ENCODE peak calls at places on chromosomes 2 and 18, in five cellular contexts. C is IMR-90, H is A549, F is HepG2, N is HCT116. E is an unnamed sample.

GRCh38 chr18:58013241-58014211 is 30.5 kb upstream of the NEDD4L start:
- DNase-seq in C (peak), H (peak), F (peak), N (no peak), E (no peak)

GRCh38 chr18:26756556-26756955 is 109.0 kb downstream of the AQP4 start:
- DNase-seq in C (no peak), H (no peak), F (no peak), N (no peak), E (no peak)

GRCh38 chr2:75959724-75960123 is 249.0 kb upstream of the GCFC2 start:
- DNase-seq in C (no peak), H (no peak), F (no peak), N (no peak), E (no peak)

GRCh38 chr2:3631161-3631850 is 26.7 kb upstream of the ALLC start:
- DNase-seq in C (no peak), H (no peak), F (no peak), N (no peak), E (no peak)

GRCh38 chr2:120734930-120735611 is 597 bp upstream of the GLI2 start:
- DNase-seq in C (peak), H (no peak), F (no peak), N (no peak), E (no peak)

GRCh38 chr2:221562226-221562625 is 9.9 kb downstream of the EPHA4 start:
- DNase-seq in C (no peak), H (no peak), F (no peak), N (no peak), E (no peak)

GRCh38 chr2:170886391-170886790 is 42.7 kb upstream of the GORASP2 start:
- DNase-seq in C (peak), H (no peak), F (no peak), N (no peak), E (no peak)

GRCh38 chr2:85088921-85089320 is 44.3 kb upstream of the TCF7L1 start:
- DNase-seq in C (no peak), H (no peak), F (no peak), N (no peak), E (no peak)

GRCh38 chr2:231710751-231711676 is 2.7 kb downstream of the PTMA start:
- DNase-seq in C (no peak), H (no peak), F (no peak), N (no peak), E (peak)

GRCh38 chr2:208568203-208568602 is 161.6 kb downstream of the PTH2R start:
- DNase-seq in C (no peak), H (no peak), F (no peak), N (no peak), E (no peak)

GRCh38 chr2:196927318-196928225 is 1.1 kb upstream of the PGAP1 start:
- DNase-seq in C (peak), H (no peak), F (peak), N (no peak), E (no peak)

GRCh38 chr18:13647761-13648160 is 78.6 kb downstream of the FAM210A start:
- DNase-seq in C (no peak), H (no peak), F (no peak), N (no peak), E (no peak)

GRCh38 chr18:11489266-11489899 is 120.0 kb upstream of the SLC35G4 start:
- DNase-seq in C (no peak), H (no peak), F (no peak), N (no peak), E (no peak)

GRCh38 chr2:232021881-232022280 is 60.4 kb downstream of the DIS3L2 start:
- DNase-seq in C (no peak), H (no peak), F (no peak), N (no peak), E (no peak)

GRCh38 chr2:9473308-9473984 is 905 bp upstream of the IAH1 start:
- DNase-seq in C (no peak), H (peak), F (peak), N (no peak), E (no peak)

GRCh38 chr2:121287146-121287798 is 2.3 kb upstream of the TFCP2L1 start:
- DNase-seq in C (no peak), H (no peak), F (no peak), N (no peak), E (no peak)

GRCh38 chr2:229235136-229235914 is 35.8 kb downstream of the PID1 start:
- DNase-seq in C (peak), H (no peak), F (no peak), N (no peak), E (no peak)

GRCh38 chr2:174760845-174761473 is 3.3 kb downstream of the CHRNA1 start:
- DNase-seq in C (no peak), H (no peak), F (no peak), N (no peak), E (no peak)

GRCh38 chr2:232876978-232877441 is 6.9 kb downstream of the SNORC start:
- DNase-seq in C (no peak), H (no peak), F (no peak), N (no peak), E (no peak)

GRCh38 chr2:84556190-84556589 is 39.9 kb downstream of the DNAH6 start:
- DNase-seq in C (no peak), H (no peak), F (no peak), N (no peak), E (no peak)

GRCh38 chr2:180033993-180034894 is 27.1 kb upstream of the CWC22 start:
- DNase-seq in C (peak), H (no peak), F (no peak), N (no peak), E (no peak)

GRCh38 chr18:25726278-25726677 is 364.1 kb downstream of the SS18 start:
- DNase-seq in C (peak), H (no peak), F (no peak), N (no peak), E (no peak)

GRCh38 chr2:213834331-213834730 is 550.1 kb downstream of the SPAG16 start:
- DNase-seq in C (peak), H (peak), F (no peak), N (peak), E (no peak)

GRCh38 chr18:62407660-62408059 is 82.5 kb downstream of the TNFRSF11A start:
- DNase-seq in C (no peak), H (no peak), F (no peak), N (no peak), E (no peak)

GRCh38 chr18:23805898-23806297 is 116.6 kb downstream of the LAMA3 start:
- DNase-seq in C (peak), H (no peak), F (no peak), N (no peak), E (no peak)

GRCh38 chr2:55883829-55884228 is 39.8 kb downstream of the EFEMP1 start:
- DNase-seq in C (no peak), H (no peak), F (no peak), N (no peak), E (no peak)
- TF ChIP-seq RAD21 in C (no peak), H (no peak), F (no peak), N (no peak), E (no peak)

GRCh38 chr2:40113272-40113671 is 334.2 kb upstream of the THUMPD2 start:
- DNase-seq in C (peak), H (no peak), F (no peak), N (no peak), E (no peak)
- TF ChIP-seq RAD21 in C (no peak), H (no peak), F (no peak), N (no peak), E (no peak)

GRCh38 chr2:219561179-219562048 is 9.9 kb downstream of the OBSL1 start:
- DNase-seq in C (no peak), H (no peak), F (peak), N (no peak), E (no peak)
- TF ChIP-seq RAD21 in C (no peak), H (no peak), F (no peak), N (no peak), E (no peak)

GRCh38 chr2:219996366-219996765 is 368.9 kb downstream of the SLC4A3 start:
- DNase-seq in C (no peak), H (no peak), F (no peak), N (no peak), E (no peak)

GRCh38 chr2:219998714-219999227 is 371.3 kb downstream of the SLC4A3 start:
- DNase-seq in C (no peak), H (no peak), F (no peak), N (no peak), E (peak)

GRCh38 chr2:219997341-219997851 is 370.0 kb downstream of the SLC4A3 start:
- DNase-seq in C (peak), H (no peak), F (no peak), N (no peak), E (peak)

GRCh38 chr2:219998099-219998498 is 370.7 kb downstream of the SLC4A3 start:
- DNase-seq in C (no peak), H (no peak), F (no peak), N (no peak), E (no peak)

DNA sequence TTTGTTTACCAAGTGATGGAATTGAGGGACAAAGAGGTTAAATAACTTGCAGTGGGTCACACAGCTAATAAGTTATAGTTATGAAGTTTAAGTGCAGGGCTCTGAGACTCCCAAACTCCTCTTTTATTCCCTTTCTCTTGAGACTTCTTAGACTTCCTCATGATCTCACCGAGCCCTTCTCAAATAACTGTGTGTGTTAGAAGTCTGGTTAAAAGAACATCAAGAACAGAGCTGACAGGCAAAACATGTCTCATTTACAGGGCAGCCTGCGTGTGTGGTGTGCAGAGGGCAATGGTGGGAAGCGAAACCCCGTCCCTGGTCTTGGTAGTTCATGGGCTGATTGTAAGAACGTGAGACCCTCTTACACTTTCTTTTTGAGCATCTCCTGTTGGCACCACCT is 368.0 kb downstream of the SLC4A3 start:
- DNase-seq in C (no peak), H (no peak), F (no peak), N (no peak), E (no peak)
- TF ChIP-seq RAD21 in C (no peak), H (no peak), F (no peak), N (no peak), E (no peak)

GRCh38 chr2:47307066-47307465 is 95.9 kb upstream of the MSH2 start:
- DNase-seq in C (peak), H (no peak), F (no peak), N (no peak), E (no peak)
- TF ChIP-seq RAD21 in C (no peak), H (no peak), F (no peak), N (no peak), E (no peak)

DNA sequence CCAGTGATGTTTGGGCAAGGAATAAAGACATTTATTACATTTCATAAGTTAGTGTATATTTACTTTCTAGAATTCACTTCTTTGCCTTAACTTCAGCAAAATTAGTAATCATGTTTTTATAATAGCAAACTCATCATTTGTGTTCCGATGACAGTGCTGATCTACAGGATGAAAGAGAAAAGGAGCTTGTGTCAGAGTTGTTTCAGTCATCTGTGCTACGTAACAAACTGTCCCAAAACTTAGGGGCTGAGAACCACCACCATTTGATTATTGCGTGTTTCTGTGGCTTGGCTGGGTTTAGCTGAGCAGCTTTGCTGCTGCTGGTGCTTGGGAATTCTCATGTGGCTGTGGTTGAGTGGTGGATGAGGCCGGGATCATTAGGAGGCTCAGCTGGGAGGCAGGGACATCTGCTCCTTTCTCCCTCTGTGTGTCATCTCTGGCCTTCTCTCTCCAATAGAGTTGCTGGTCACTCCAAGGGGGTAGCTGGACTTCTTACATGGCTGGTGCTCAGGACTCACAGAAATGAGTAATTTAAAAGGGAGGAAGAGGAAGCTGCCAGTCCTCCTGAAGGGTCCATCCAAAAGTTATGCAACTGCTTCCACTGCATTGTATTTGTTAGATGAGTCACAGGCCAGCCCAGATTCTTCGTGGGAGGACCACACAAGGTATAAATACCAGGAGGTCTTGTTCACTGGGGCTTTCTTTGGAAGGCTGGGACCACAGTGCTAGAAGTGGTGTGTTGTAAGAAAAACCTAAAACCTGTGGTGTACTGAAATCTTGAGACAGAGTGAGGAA is 43.4 kb upstream of the HAAO start:
- DNase-seq in C (peak), H (peak), F (peak), N (no peak), E (no peak)
- TF ChIP-seq RAD21 in C (no peak), H (peak), F (no peak), N (no peak), E (no peak)

GRCh38 chr2:226796840-226797288 is 2.8 kb downstream of the IRS1 start:
- DNase-seq in C (peak), H (no peak), F (no peak), N (no peak), E (no peak)
- TF ChIP-seq RAD21 in C (peak), H (peak), F (peak), N (no peak), E (no peak)

GRCh38 chr2:98118161-98118560 is 31.2 kb downstream of the VWA3B start:
- DNase-seq in C (peak), H (no peak), F (no peak), N (no peak), E (no peak)

GRCh38 chr2:98118852-98119251 is 31.9 kb downstream of the VWA3B start:
- DNase-seq in C (no peak), H (no peak), F (no peak), N (no peak), E (no peak)

GRCh38 chr2:98122524-98122923 is 35.6 kb downstream of the VWA3B start:
- DNase-seq in C (no peak), H (no peak), F (no peak), N (no peak), E (no peak)

GRCh38 chr2:98123286-98123685 is 36.3 kb downstream of the VWA3B start:
- DNase-seq in C (no peak), H (no peak), F (no peak), N (no peak), E (no peak)

DNA sequence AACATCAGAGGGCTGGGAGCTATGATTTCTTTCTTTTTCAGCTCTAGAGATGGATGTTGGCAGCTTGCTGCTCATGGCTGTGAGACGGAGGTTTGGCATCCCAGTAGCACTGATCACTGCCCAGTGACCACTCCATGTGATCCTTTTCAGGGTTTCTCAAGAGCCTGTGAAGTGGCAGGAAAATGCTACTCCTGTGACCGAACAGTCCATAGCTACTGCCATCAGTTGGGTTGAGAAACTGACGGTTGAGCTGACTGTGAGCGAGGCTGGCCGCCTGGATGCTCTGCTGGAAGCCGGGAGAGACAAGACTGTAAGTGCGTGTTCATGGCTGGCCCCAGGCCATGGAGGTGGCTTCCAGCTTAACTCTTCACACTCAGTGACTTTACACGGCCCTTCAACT is 34.2 kb downstream of the VWA3B start:
- DNase-seq in C (no peak), H (no peak), F (no peak), N (no peak), E (no peak)
- TF ChIP-seq RAD21 in C (no peak), H (no peak), F (no peak), N (no peak), E (no peak)

DNA sequence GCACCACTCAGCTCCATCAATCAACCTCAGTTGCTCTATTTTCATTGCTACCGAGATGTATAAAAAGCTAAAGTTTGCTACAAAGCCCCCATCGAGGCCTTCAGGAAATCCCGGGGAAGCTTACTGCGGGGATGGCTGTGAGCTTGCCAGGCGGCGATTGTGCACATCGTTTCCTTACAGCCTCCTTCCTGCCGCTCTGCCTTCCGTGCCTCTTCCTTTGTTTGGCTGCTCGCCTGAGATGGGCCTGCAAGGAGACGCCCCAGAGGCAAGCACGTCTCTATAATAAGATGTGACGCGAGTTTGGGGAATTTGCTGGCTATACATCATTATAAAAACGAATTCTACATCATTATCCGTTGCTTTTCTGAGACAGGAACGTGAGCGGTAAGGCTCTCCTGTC is 41.6 kb downstream of the DHRS9 start:
- DNase-seq in C (no peak), H (no peak), F (no peak), N (no peak), E (no peak)
- TF ChIP-seq RAD21 in C (no peak), H (no peak), F (no peak), N (no peak), E (no peak)

E was measured in K562.